ENCODE peak calls at places on chromosomes 16 and 17, in nine cellular contexts. O is kidney glomerular epithelial cell; M is stimulated activated CD4-positive, alpha-beta T cell treated with anti-CD3 and anti-CD28 coated beads, Interleukin-15, amount 100 ng/mL, for 1 hour; H is T1000; C is activated naive CD4-positive, alpha-beta T cell; I is heart right ventricle; X is cardiac muscle cell; J is Caco-2; L is ascending aorta. D is an unnamed sample.

GRCh38 chr16:89119161-89119621 is 25.5 kb downstream of the ACSF3 start:
- DNase-seq in X (no peak), J (no peak), M (no peak), C (no peak), L (no peak), O (no peak), I (no peak), H (no peak), D (no peak)

GRCh38 chr16:19991614-19992013 is 82.1 kb downstream of the GPR139 start:
- DNase-seq in L (no peak), C (no peak), H (no peak), O (no peak), I (no peak), J (peak), X (no peak), M (no peak), D (no peak)

GRCh38 chr16:78390828-78391227 is 291.4 kb downstream of the WWOX start:
- DNase-seq in I (no peak), L (no peak), H (no peak), C (no peak), J (no peak), X (no peak), M (no peak), O (no peak), D (no peak)

GRCh38 chr17:3885271-3885670 is 7.6 kb downstream of the CAMKK1 start:
- DNase-seq in X (peak), M (no peak), I (no peak), J (no peak), L (no peak), O (no peak), C (no peak), H (no peak), D (no peak)

GRCh38 chr16:88073201-88073721 is 122.0 kb downstream of the BANP start:
- DNase-seq in L (no peak), C (no peak), M (no peak), O (no peak), X (no peak), J (no peak), I (no peak), H (no peak), D (peak)

GRCh38 chr16:62029947-62030346 is 6.3 kb downstream of the CDH8 start:
- DNase-seq in J (no peak), X (no peak), I (no peak), C (no peak), O (no peak), H (no peak), L (no peak), M (no peak), D (no peak)

GRCh38 chr17:77667478-77667877 is 291.0 kb upstream of the TNRC6C start:
- DNase-seq in X (no peak), L (no peak), I (no peak), J (no peak), O (no peak), H (no peak), M (no peak), C (no peak), D (no peak)

GRCh38 chr16:88320947-88321634 is 61.7 kb upstream of the ZNF469 start:
- DNase-seq in I (no peak), L (no peak), M (no peak), X (no peak), C (no peak), O (no peak), J (no peak), H (no peak), D (no peak)

GRCh38 chr17:39674702-39675389 is 6.6 kb downstream of the PNMT start:
- DNase-seq in L (no peak), C (no peak), M (no peak), X (peak), O (no peak), J (peak), H (no peak), I (no peak), D (peak)

GRCh38 chr16:59635674-59636073 is 901.6 kb upstream of the GOT2 start:
- DNase-seq in M (no peak), J (no peak), C (no peak), L (no peak), H (no peak), O (peak), X (peak), I (no peak), D (no peak)

GRCh38 chr17:58376472-58376921 is 24.5 kb upstream of the SUPT4H1 start:
- DNase-seq in J (no peak), I (no peak), L (no peak), C (no peak), M (no peak), H (no peak), O (no peak), X (no peak), D (no peak)

GRCh38 chr17:29617125-29617480 is 5.6 kb downstream of the CORO6 start:
- DNase-seq in X (peak), O (peak), C (peak), I (peak), L (peak), M (peak), H (no peak), J (peak), D (peak)

GRCh38 chr16:1449201-1449788 is 4.9 kb upstream of the CCDC154 start:
- DNase-seq in C (no peak), I (no peak), J (no peak), H (no peak), L (no peak), M (no peak), X (no peak), O (no peak), D (no peak)

D was measured in suprapubic skin.